ENCODE peak calls at places on chromosomes 2 and 18, in nine cellular contexts. E is Peyer's patch; C is uterus; T is mesendoderm; P is activated CD8-positive, alpha-beta memory T cell treated with anti-CD3 and anti-CD28 coated beads, Interleukin-2, amount 50 U/mL, for 48 hours; H is stimulated activated CD8-positive, alpha-beta memory T cell treated with anti-CD3 and anti-CD28 coated beads, Interleukin-15, amount 100 ng/mL, for 48 hours; N is foreskin fibroblast; Z is AG04449; F is ovary. O is an unnamed sample.
A peak's percentile ranks its signal among the peaks of the same experiment; 100 is the strongest.

GRCh38 chr18:22913861-22914260 is 19.3 kb upstream of the RBBP8 start:
- DNase-seq in T (peak; percentile 84), N (no peak), C (no peak), F (no peak), P (no peak), H (no peak), Z (no peak), E (no peak), O (no peak)

GRCh38 chr2:218292700-218293014 is 354 bp upstream of the TMBIM1 start:
- DNase-seq in N (no peak), Z (no peak), H (no peak), T (no peak), C (no peak), P (no peak), E (no peak), F (no peak), O (no peak)

GRCh38 chr2:232908695-232909094 is 38.6 kb downstream of the SNORC start:
- DNase-seq in Z (no peak), T (peak; percentile 44), H (no peak), C (no peak), E (no peak), F (no peak), P (no peak), N (no peak), O (no peak)

GRCh38 chr2:108490506-108491122 is 41.6 kb downstream of the GCC2 start:
- DNase-seq in H (no peak), P (no peak), N (no peak), Z (no peak), E (no peak), F (no peak), C (no peak), T (no peak), O (no peak)

GRCh38 chr2:200703132-200703925 is 108.4 kb upstream of the BZW1 start:
- DNase-seq in F (peak; percentile 55), P (no peak), H (peak; percentile 21), T (peak; percentile 64), Z (peak; percentile 26), N (peak; percentile 83), E (no peak), C (peak; percentile 18), O (no peak)

GRCh38 chr2:31240406-31241365 is 6.7 kb downstream of the EHD3 start:
- DNase-seq in T (no peak), E (no peak), N (peak; percentile 21), C (no peak), Z (no peak), H (no peak), P (peak; percentile 22), F (no peak), O (no peak)

GRCh38 chr2:31239842-31240198 is 5.9 kb downstream of the EHD3 start:
- DNase-seq in P (no peak), H (no peak), F (no peak), Z (no peak), C (peak; percentile 43), E (no peak), T (no peak), N (peak; percentile 93), O (no peak)

GRCh38 chr18:79772108-79772864 is 25.5 kb upstream of the KCNG2 start:
- DNase-seq in F (no peak), P (no peak), E (peak; percentile 45), T (no peak), C (no peak), Z (no peak), N (no peak), H (no peak), O (peak; percentile 51)

GRCh38 chr2:223613017-223613950 is 11.1 kb upstream of the SCG2 start:
- DNase-seq in Z (peak; percentile 92), C (peak; percentile 89), P (no peak), T (peak; percentile 91), F (peak; percentile 92), H (no peak), N (peak; percentile 99), E (peak; percentile 48), O (peak; percentile 83)

GRCh38 chr2:43634604-43635306 is 2.3 kb upstream of the PLEKHH2 start:
- DNase-seq in N (peak; percentile 83), E (no peak), P (no peak), C (peak; percentile 30), T (no peak), Z (peak; percentile 90), H (no peak), F (no peak), O (no peak)

GRCh38 chr18:45662468-45662867 is 47.2 kb downstream of the SLC14A2 start:
- DNase-seq in N (peak; percentile 75), F (no peak), T (no peak), H (no peak), Z (no peak), C (no peak), P (no peak), E (no peak), O (no peak)

GRCh38 chr2:48120112-48120511 is 213.8 kb upstream of the FBXO11 start:
- DNase-seq in E (no peak), C (no peak), N (no peak), H (no peak), Z (no peak), P (no peak), T (no peak), F (no peak), O (no peak)

GRCh38 chr2:75200140-75200985 is 1.0 kb upstream of the TACR1 start:
- DNase-seq in E (no peak), P (no peak), H (no peak), Z (no peak), T (peak; percentile 59), F (peak; percentile 25), N (peak; percentile 59), C (peak; percentile 16), O (no peak)

GRCh38 chr2:127398239-127398590 is 10.4 kb upstream of the MAP3K2 start:
- DNase-seq in T (peak; percentile 84), H (peak; percentile 44), C (peak; percentile 74), N (peak; percentile 96), F (peak; percentile 60), E (peak; percentile 84), P (no peak), Z (peak; percentile 52), O (peak; percentile 83)

GRCh38 chr2:95007822-95008221 is 17.7 kb upstream of the MAL start:
- DNase-seq in N (no peak), E (peak; percentile 18), C (no peak), H (no peak), T (no peak), Z (no peak), P (no peak), F (no peak), O (no peak)

GRCh38 chr2:118123561-118124232 is 35.4 kb downstream of the INSIG2 start:
- DNase-seq in T (peak; percentile 48), H (no peak), N (peak; percentile 46), P (no peak), C (peak; percentile 26), F (peak; percentile 24), Z (peak; percentile 93), E (no peak), O (no peak)

GRCh38 chr2:10079192-10079930 is 850 bp downstream of the CYS1 start:
- DNase-seq in Z (no peak), T (peak; percentile 35), E (no peak), H (no peak), C (peak; percentile 69), P (peak; percentile 54), F (peak; percentile 61), N (peak; percentile 82), O (no peak)

GRCh38 chr18:64073956-64074355 is 74.9 kb downstream of the LINC00305 start:
- DNase-seq in T (no peak), N (no peak), C (no peak), E (no peak), F (no peak), H (no peak), Z (no peak), P (no peak), O (no peak)

GRCh38 chr2:160253440-160254296 is 53.6 kb upstream of the ITGB6 start:
- DNase-seq in T (no peak), E (no peak), F (no peak), N (peak; percentile 65), H (no peak), P (no peak), Z (no peak), C (no peak), O (no peak)

GRCh38 chr2:141652308-141652707 is 478.5 kb downstream of the LRP1B start:
- DNase-seq in C (no peak), T (no peak), N (no peak), P (no peak), H (no peak), Z (no peak), E (no peak), F (no peak), O (no peak)

GRCh38 chr18:79485788-79486355 is 90.1 kb downstream of the NFATC1 start:
- DNase-seq in T (no peak), P (no peak), H (no peak), Z (peak; percentile 81), F (no peak), E (peak; percentile 10), C (no peak), N (peak; percentile 91), O (peak; percentile 62)

GRCh38 chr2:149049142-149049541 is 10.6 kb downstream of the LYPD6B start:
- DNase-seq in F (no peak), H (no peak), T (no peak), C (no peak), E (no peak), Z (no peak), N (peak; percentile 21), P (no peak), O (no peak)

GRCh38 chr2:49973917-49974368 is 819.6 kb upstream of the FSHR start:
- DNase-seq in P (peak; percentile 59), E (no peak), H (peak; percentile 30), N (peak; percentile 71), T (peak; percentile 87), C (peak; percentile 17), Z (no peak), F (peak; percentile 45), O (peak; percentile 83)

GRCh38 chr2:145845207-145845894 is 1325.4 kb upstream of the ZEB2 start:
- DNase-seq in P (no peak), E (no peak), C (no peak), F (no peak), Z (no peak), T (no peak), H (no peak), N (peak; percentile 43), O (no peak)

GRCh38 chr2:40287201-40287600 is 164.7 kb downstream of the SLC8A1 start:
- DNase-seq in F (no peak), N (no peak), T (no peak), Z (no peak), H (no peak), E (no peak), C (no peak), P (no peak), O (no peak)

GRCh38 chr2:102033028-102033749 is 41.4 kb downstream of the IL1R2 start:
- DNase-seq in C (peak; percentile 38), N (peak; percentile 59), T (peak; percentile 33), Z (no peak), H (peak; percentile 13), P (peak; percentile 58), E (no peak), F (peak; percentile 44), O (no peak)

O was measured in sciatic nerve.